ENCODE peak calls at places on chromosome 21, in four cellular contexts. One of them, this sample, is unnamed.

GRCh38 chr21:31282095-31282709 is 61.9 kb downstream of the TIAM1 start:
- DNase-seq in T follicular helper cell: no peak
- DNase-seq in skeletal muscle cell: peak; percentile 98
- DNase-seq in Kasumi-1: no peak
- DNase-seq in this sample: no peak

GRCh38 chr21:34129039-34129891 is 55.9 kb downstream of the MRPS6 start:
- DNase-seq in T follicular helper cell: peak; percentile 46
- DNase-seq in Kasumi-1: peak; percentile 60
- DNase-seq in skeletal muscle cell: peak; percentile 82
- DNase-seq in this sample: peak; percentile 76

GRCh38 chr21:32101206-32101763 is 177.6 kb downstream of the MIS18A start:
- DNase-seq in T follicular helper cell: no peak
- DNase-seq in Kasumi-1: no peak
- DNase-seq in skeletal muscle cell: no peak
- DNase-seq in this sample: no peak

GRCh38 chr21:36719614-36720013 is 20.7 kb downstream of the SIM2 start:
- DNase-seq in T follicular helper cell: no peak
- DNase-seq in Kasumi-1: no peak
- DNase-seq in skeletal muscle cell: no peak
- DNase-seq in this sample: no peak

GRCh38 chr21:42387843-42388242 is 8.0 kb downstream of the TMPRSS3 start:
- DNase-seq in skeletal muscle cell: no peak
- DNase-seq in Kasumi-1: no peak
- DNase-seq in T follicular helper cell: no peak
- DNase-seq in this sample: no peak

GRCh38 chr21:33202464-33203363 is 27.0 kb upstream of the IFNAR2 start:
- DNase-seq in Kasumi-1: no peak
- DNase-seq in T follicular helper cell: no peak
- DNase-seq in skeletal muscle cell: no peak
- DNase-seq in this sample: no peak

GRCh38 chr21:29384608-29385359 is 86.1 kb downstream of the BACH1 start:
- DNase-seq in T follicular helper cell: no peak
- DNase-seq in skeletal muscle cell: no peak
- DNase-seq in Kasumi-1: no peak
- DNase-seq in this sample: no peak

GRCh38 chr21:43273708-43274021 is 104.9 kb downstream of the CRYAA start:
- DNase-seq in T follicular helper cell: no peak
- DNase-seq in skeletal muscle cell: no peak
- DNase-seq in Kasumi-1: no peak
- DNase-seq in this sample: no peak

GRCh38 chr21:45948576-45949141 is 32.9 kb upstream of the COL6A1 start:
- DNase-seq in skeletal muscle cell: no peak
- DNase-seq in Kasumi-1: no peak
- DNase-seq in T follicular helper cell: no peak
- DNase-seq in this sample: no peak

This sample was measured in activated CD8-positive, alpha-beta memory T cell treated with anti-CD3 and anti-CD28 coated beads, Interleukin-2, amount 50 U/mL, for 48 hours.